ENCODE peak calls at places on chromosomes 6 and 20, in five cellular contexts. O is CD8-positive, alpha-beta memory T cell; W is iPS DF 6.9; Q is fibroblast of lung; E is spleen. G is an unnamed sample.
A peak's percentile ranks its signal among the peaks of the same experiment; 100 is the strongest.

GRCh38 chr6:5763407-5763806 is 243.3 kb downstream of the NRN1 start:
- DNase-seq in O (no peak), W (no peak), Q (peak; percentile 36), E (no peak), G (peak; percentile 63)

GRCh38 chr6:27111743-27112142 is 135.8 kb upstream of the PRSS16 start:
- DNase-seq in O (no peak), W (no peak), Q (no peak), E (no peak), G (no peak)

GRCh38 chr6:117463762-117464665 is 18.5 kb upstream of the DCBLD1 start:
- DNase-seq in O (no peak), W (no peak), Q (peak; percentile 88), E (no peak), G (peak; percentile 42)

GRCh38 chr6:41724638-41725501 is 10.5 kb downstream of the TFEB start:
- DNase-seq in O (no peak), W (no peak), Q (no peak), E (no peak), G (no peak)

GRCh38 chr6:152428126-152428525 is 209.0 kb downstream of the SYNE1 start:
- DNase-seq in O (no peak), W (no peak), Q (peak; percentile 54), E (no peak), G (peak; percentile 24)

GRCh38 chr6:69784595-69785377 is 12.0 kb downstream of the LMBRD1 start:
- DNase-seq in O (no peak), W (no peak), Q (no peak), E (no peak), G (no peak)

GRCh38 chr6:158168054-158168303 is at the start of gene SERAC1:
- DNase-seq in O (peak; percentile 88), W (no peak), Q (no peak), E (no peak), G (no peak)

GRCh38 chr6:132135409-132135808 is 184.2 kb upstream of the CCN2 start:
- DNase-seq in O (no peak), W (no peak), Q (no peak), E (no peak), G (no peak)

GRCh38 chr6:33770833-33771341 is 18.0 kb downstream of the LEMD2 start:
- DNase-seq in O (no peak), W (no peak), Q (no peak), E (no peak), G (no peak)

GRCh38 chr20:50371878-50372769 is 138.1 kb upstream of the PTPN1 start:
- DNase-seq in O (no peak), W (no peak), Q (no peak), E (no peak), G (peak; percentile 33)

GRCh38 chr6:292506-293184 is 358 bp downstream of the DUSP22 start:
- DNase-seq in O (peak; percentile 71), W (no peak), Q (peak; percentile 44), E (peak; percentile 98), G (peak; percentile 62)

GRCh38 chr6:14068133-14068532 is 49.4 kb upstream of the CD83 start:
- DNase-seq in O (no peak), W (no peak), Q (peak; percentile 98), E (no peak), G (peak; percentile 72)

GRCh38 chr6:52976591-52977035 is 18.5 kb downstream of the GSTA4 start:
- DNase-seq in O (no peak), W (no peak), Q (no peak), E (no peak), G (no peak)

GRCh38 chr6:96794980-96795379 is 42.3 kb downstream of the GPR63 start:
- DNase-seq in O (no peak), W (no peak), Q (peak; percentile 57), E (no peak), G (no peak)

GRCh38 chr6:81242634-81243033 is 509.8 kb downstream of the TENT5A start:
- DNase-seq in O (no peak), W (no peak), Q (peak; percentile 55), E (no peak), G (no peak)

GRCh38 chr20:62845818-62846527 is 15.6 kb downstream of the TCFL5 start:
- DNase-seq in O (no peak), W (no peak), Q (peak; percentile 78), E (no peak), G (no peak)

GRCh38 chr6:4935981-4936680 is 67.7 kb downstream of the RPP40 start:
- DNase-seq in O (no peak), W (no peak), Q (no peak), E (no peak), G (no peak)

GRCh38 chr6:41693866-41694265 is 41.5 kb downstream of the TFEB start:
- DNase-seq in O (no peak), W (no peak), Q (no peak), E (no peak), G (no peak)

GRCh38 chr6:45647341-45648138 is 269.8 kb upstream of the SUPT3H start:
- DNase-seq in O (no peak), W (no peak), Q (no peak), E (no peak), G (no peak)

GRCh38 chr6:2630362-2630761 is 120.4 kb downstream of the MYLK4 start:
- DNase-seq in O (no peak), W (no peak), Q (peak; percentile 98), E (no peak), G (peak; percentile 89)

GRCh38 chr6:133314951-133315350 is 73.8 kb downstream of the EYA4 start:
- DNase-seq in O (no peak), W (no peak), Q (peak; percentile 62), E (no peak), G (peak; percentile 19)

GRCh38 chr6:13573669-13574110 is 711 bp upstream of the SIRT5 start:
- DNase-seq in O (no peak), W (peak; percentile 4), Q (peak; percentile 52), E (peak; percentile 81), G (peak; percentile 59)

GRCh38 chr6:21992178-21992967 is 304.5 kb downstream of the PRL start:
- DNase-seq in O (no peak), W (no peak), Q (peak; percentile 89), E (no peak), G (peak; percentile 44)

GRCh38 chr20:61929971-61930666 is 135.6 kb downstream of the TAF4 start:
- DNase-seq in O (no peak), W (no peak), Q (no peak), E (peak; percentile 46), G (no peak)

GRCh38 chr6:111605100-111605748 is 454 bp downstream of the TRAF3IP2 start:
- DNase-seq in O (peak; percentile 2), W (no peak), Q (peak; percentile 84), E (peak; percentile 85), G (peak; percentile 77)

GRCh38 chr6:158597565-158597964 is 37.7 kb downstream of the TMEM181 start:
- DNase-seq in O (no peak), W (no peak), Q (no peak), E (no peak), G (no peak)

GRCh38 chr20:24862186-24862585 is 86.9 kb upstream of the CST7 start:
- DNase-seq in O (no peak), W (no peak), Q (no peak), E (no peak), G (no peak)

GRCh38 chr20:24866008-24866407 is 83.1 kb upstream of the CST7 start:
- DNase-seq in O (no peak), W (no peak), Q (no peak), E (no peak), G (no peak)

GRCh38 chr20:24862606-24863005 is 86.5 kb upstream of the CST7 start:
- DNase-seq in O (no peak), W (no peak), Q (no peak), E (no peak), G (no peak)

GRCh38 chr20:24866742-24867141 is 82.3 kb upstream of the CST7 start:
- DNase-seq in O (no peak), W (no peak), Q (no peak), E (no peak), G (no peak)

GRCh38 chr20:24863356-24863755 is 85.7 kb upstream of the CST7 start:
- DNase-seq in O (no peak), W (no peak), Q (peak; percentile 56), E (no peak), G (no peak)
- H3K9me3 ChIP-seq in O (no peaks in the 10 kb centered on the region), W (peaks cover 3% of the 10 kb centered on the region), Q (no peaks in the 10 kb centered on the region), E (peaks cover 29% of the 10 kb centered on the region), G (no peaks in the 10 kb centered on the region)

DNA sequence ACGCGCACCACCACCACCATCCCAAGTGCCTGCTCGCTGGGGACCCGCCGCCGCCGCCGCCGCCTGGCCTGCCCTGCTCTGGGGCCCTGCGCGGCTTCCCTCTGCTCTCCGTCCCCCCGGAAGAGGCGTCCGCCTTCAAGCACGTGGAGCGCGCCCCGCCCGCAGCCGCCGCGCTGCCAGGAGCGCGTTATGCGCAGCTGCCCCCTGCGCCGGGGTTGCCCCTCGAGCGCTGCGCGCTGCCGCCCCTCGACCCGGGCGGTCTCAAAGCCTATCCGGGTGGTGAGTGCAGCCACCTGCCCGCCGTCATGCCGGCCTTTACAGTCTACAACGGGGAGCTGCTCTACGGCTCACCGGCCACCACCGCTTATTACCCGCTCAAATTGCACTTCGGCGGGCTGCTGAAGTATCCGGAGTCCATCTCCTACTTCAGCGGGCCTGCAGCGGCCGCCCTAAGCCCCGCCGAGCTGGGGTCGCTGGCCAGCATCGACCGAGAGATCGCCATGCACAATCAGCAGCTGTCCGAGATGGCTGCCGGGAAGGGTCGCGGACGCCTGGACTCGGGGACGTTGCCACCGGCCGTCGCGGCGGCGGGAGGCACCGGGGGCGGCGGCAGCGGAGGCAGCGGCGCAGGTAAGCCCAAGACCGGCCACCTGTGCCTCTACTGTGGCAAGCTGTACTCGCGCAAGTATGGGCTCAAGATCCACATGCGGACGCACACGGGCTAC is 7.2 kb downstream of the PRDM13 start:
- DNase-seq in O (peak; percentile 35), W (no peak), Q (no peak), E (no peak), G (peak; percentile 11)
- H3K4me3 ChIP-seq in O (peak overlapping the region; percentile 34), W (peak overlapping the region; percentile 26), Q (no peak overlapping the region), E (peak overlapping the region; percentile 66), G (peak overlapping the region; percentile 34)

DNA sequence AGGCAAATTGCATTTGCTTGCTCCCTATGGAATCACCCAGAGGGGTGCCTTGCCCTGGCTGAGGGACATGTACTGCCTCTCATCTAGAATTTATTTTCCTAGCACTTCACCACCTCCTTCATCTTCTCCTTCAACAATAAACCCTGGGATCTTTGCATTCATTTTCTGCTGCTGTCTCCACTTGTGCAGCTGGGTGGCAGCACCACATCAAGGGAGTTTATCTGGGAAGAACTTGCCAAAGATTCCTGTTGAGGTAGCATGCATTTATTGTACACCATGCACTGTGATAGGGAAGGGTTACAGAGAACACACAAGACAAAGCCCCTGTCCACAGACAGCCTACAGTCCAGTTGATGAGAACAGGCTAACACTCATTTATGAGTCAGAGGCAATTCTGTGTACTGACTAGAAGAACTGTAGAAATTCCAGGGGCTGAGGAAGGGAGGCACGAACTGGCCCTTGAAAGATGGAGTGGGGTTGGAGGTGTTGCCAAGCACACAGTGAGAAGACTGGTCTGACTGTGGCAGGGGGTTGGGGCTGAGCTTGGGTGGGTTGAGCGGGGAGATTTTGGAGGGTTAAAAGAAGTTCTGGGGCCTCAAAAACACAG is 17.5 kb downstream of the C20orf173 start:
- DNase-seq in O (no peak), W (no peak), Q (peak; percentile 45), E (no peak), G (no peak)
- H3K36me3 ChIP-seq in O (peaks cover 40% of the 10 kb centered on the region), W (peaks cover 18% of the 10 kb centered on the region), Q (peaks cover 7% of the 10 kb centered on the region), E (peaks cover 70% of the 10 kb centered on the region), G (peaks cover 74% of the 10 kb centered on the region)

GRCh38 chr6:167645383-167645782 is 181.3 kb upstream of the AFDN start:
- DNase-seq in O (no peak), W (no peak), Q (no peak), E (peak; percentile 8), G (no peak)

GRCh38 chr6:167649486-167649885 is 177.2 kb upstream of the AFDN start:
- DNase-seq in O (no peak), W (no peak), Q (no peak), E (peak; percentile 32), G (no peak)

GRCh38 chr6:167648506-167649278 is 178.0 kb upstream of the AFDN start:
- DNase-seq in O (no peak), W (no peak), Q (no peak), E (peak; percentile 33), G (no peak)

GRCh38 chr6:167647750-167648470 is 178.8 kb upstream of the AFDN start:
- DNase-seq in O (no peak), W (no peak), Q (peak; percentile 12), E (peak; percentile 35), G (no peak)

GRCh38 chr6:167647333-167647732 is 179.4 kb upstream of the AFDN start:
- DNase-seq in O (no peak), W (no peak), Q (peak; percentile 47), E (no peak), G (no peak)
- H3K9me3 ChIP-seq in O (no peaks in the 10 kb centered on the region), W (no peaks in the 10 kb centered on the region), Q (peaks cover 4% of the 10 kb centered on the region), E (no peaks in the 10 kb centered on the region), G (no peaks in the 10 kb centered on the region)

G was measured in MG63.